ENCODE peak calls at places on chromosomes 2 and 18, in nine cellular contexts. One of them, this sample, is unnamed.

GRCh38 chr2:212923393-212923792 is 228.0 kb downstream of the IKZF2 start:
- DNase-seq in adrenal gland: no peak
- DNase-seq in NT2/D1: no peak
- DNase-seq in T-helper 2 cell: no peak
- DNase-seq in CD4-positive, CD25-positive, alpha-beta regulatory T cell: no peak
- DNase-seq in RWPE1: no peak
- DNase-seq in amygdala: no peak
- DNase-seq in astrocyte of the hippocampus: no peak
- DNase-seq in T-helper 9 cell: no peak
- DNase-seq in this sample: no peak

GRCh38 chr2:12488365-12488972 is 228.3 kb upstream of the TRIB2 start:
- DNase-seq in adrenal gland: no peak
- DNase-seq in NT2/D1: no peak
- DNase-seq in T-helper 2 cell: peak
- DNase-seq in CD4-positive, CD25-positive, alpha-beta regulatory T cell: peak
- DNase-seq in RWPE1: no peak
- DNase-seq in amygdala: no peak
- DNase-seq in astrocyte of the hippocampus: no peak
- DNase-seq in T-helper 9 cell: no peak
- DNase-seq in this sample: no peak

GRCh38 chr2:188623995-188624643 is 332.4 kb downstream of the GULP1 start:
- DNase-seq in adrenal gland: no peak
- DNase-seq in NT2/D1: no peak
- DNase-seq in T-helper 2 cell: no peak
- DNase-seq in CD4-positive, CD25-positive, alpha-beta regulatory T cell: no peak
- DNase-seq in RWPE1: no peak
- DNase-seq in amygdala: no peak
- DNase-seq in astrocyte of the hippocampus: peak
- DNase-seq in T-helper 9 cell: no peak
- DNase-seq in this sample: no peak

GRCh38 chr18:63472380-63472779 is 4.4 kb upstream of the SERPINB5 start:
- DNase-seq in adrenal gland: no peak
- DNase-seq in NT2/D1: no peak
- DNase-seq in T-helper 2 cell: no peak
- DNase-seq in CD4-positive, CD25-positive, alpha-beta regulatory T cell: no peak
- DNase-seq in RWPE1: peak
- DNase-seq in amygdala: no peak
- DNase-seq in astrocyte of the hippocampus: no peak
- DNase-seq in T-helper 9 cell: no peak
- DNase-seq in this sample: no peak

GRCh38 chr18:42404151-42404550 is 449.1 kb downstream of the PIK3C3 start:
- DNase-seq in adrenal gland: no peak
- DNase-seq in NT2/D1: no peak
- DNase-seq in T-helper 2 cell: no peak
- DNase-seq in CD4-positive, CD25-positive, alpha-beta regulatory T cell: no peak
- DNase-seq in RWPE1: no peak
- DNase-seq in amygdala: no peak
- DNase-seq in astrocyte of the hippocampus: no peak
- DNase-seq in T-helper 9 cell: no peak
- DNase-seq in this sample: no peak

GRCh38 chr18:57648414-57648813 is 26.8 kb upstream of the NARS1 start:
- DNase-seq in adrenal gland: no peak
- DNase-seq in NT2/D1: no peak
- DNase-seq in T-helper 2 cell: no peak
- DNase-seq in CD4-positive, CD25-positive, alpha-beta regulatory T cell: no peak
- DNase-seq in RWPE1: no peak
- DNase-seq in amygdala: no peak
- DNase-seq in astrocyte of the hippocampus: no peak
- DNase-seq in T-helper 9 cell: no peak
- DNase-seq in this sample: no peak

GRCh38 chr2:86790828-86791561 is at the start of gene CD8A:
- DNase-seq in adrenal gland: no peak
- DNase-seq in NT2/D1: no peak
- DNase-seq in T-helper 2 cell: peak
- DNase-seq in CD4-positive, CD25-positive, alpha-beta regulatory T cell: peak
- DNase-seq in RWPE1: no peak
- DNase-seq in amygdala: no peak
- DNase-seq in astrocyte of the hippocampus: peak
- DNase-seq in T-helper 9 cell: no peak
- DNase-seq in this sample: peak

GRCh38 chr2:235394278-235394828 is 99.5 kb upstream of the AGAP1 start:
- DNase-seq in adrenal gland: no peak
- DNase-seq in NT2/D1: no peak
- DNase-seq in T-helper 2 cell: no peak
- DNase-seq in CD4-positive, CD25-positive, alpha-beta regulatory T cell: no peak
- DNase-seq in RWPE1: peak
- DNase-seq in amygdala: no peak
- DNase-seq in astrocyte of the hippocampus: peak
- DNase-seq in T-helper 9 cell: no peak
- DNase-seq in this sample: peak

GRCh38 chr18:63119647-63120046 is 199.9 kb downstream of the BCL2 start:
- DNase-seq in adrenal gland: no peak
- DNase-seq in NT2/D1: peak
- DNase-seq in T-helper 2 cell: no peak
- DNase-seq in CD4-positive, CD25-positive, alpha-beta regulatory T cell: no peak
- DNase-seq in RWPE1: peak
- DNase-seq in amygdala: no peak
- DNase-seq in astrocyte of the hippocampus: peak
- DNase-seq in T-helper 9 cell: no peak
- DNase-seq in this sample: peak

GRCh38 chr2:18380316-18380715 is 180.1 kb downstream of the RDH14 start:
- DNase-seq in adrenal gland: no peak
- DNase-seq in NT2/D1: no peak
- DNase-seq in T-helper 2 cell: no peak
- DNase-seq in CD4-positive, CD25-positive, alpha-beta regulatory T cell: no peak
- DNase-seq in RWPE1: no peak
- DNase-seq in amygdala: no peak
- DNase-seq in astrocyte of the hippocampus: no peak
- DNase-seq in T-helper 9 cell: no peak
- DNase-seq in this sample: no peak

GRCh38 chr18:6714027-6714426 is 15.5 kb upstream of the ARHGAP28 start:
- DNase-seq in adrenal gland: no peak
- DNase-seq in NT2/D1: no peak
- DNase-seq in T-helper 2 cell: no peak
- DNase-seq in CD4-positive, CD25-positive, alpha-beta regulatory T cell: no peak
- DNase-seq in RWPE1: no peak
- DNase-seq in amygdala: no peak
- DNase-seq in astrocyte of the hippocampus: peak
- DNase-seq in T-helper 9 cell: no peak
- DNase-seq in this sample: no peak

GRCh38 chr2:98568161-98568956 is 40.0 kb downstream of the COA5 start:
- DNase-seq in adrenal gland: no peak
- DNase-seq in NT2/D1: no peak
- DNase-seq in T-helper 2 cell: no peak
- DNase-seq in CD4-positive, CD25-positive, alpha-beta regulatory T cell: no peak
- DNase-seq in RWPE1: peak
- DNase-seq in amygdala: no peak
- DNase-seq in astrocyte of the hippocampus: peak
- DNase-seq in T-helper 9 cell: no peak
- DNase-seq in this sample: no peak

GRCh38 chr2:28633204-28633603 is 118.4 kb upstream of the PPP1CB start:
- DNase-seq in adrenal gland: no peak
- DNase-seq in NT2/D1: no peak
- DNase-seq in T-helper 2 cell: no peak
- DNase-seq in CD4-positive, CD25-positive, alpha-beta regulatory T cell: no peak
- DNase-seq in RWPE1: no peak
- DNase-seq in amygdala: no peak
- DNase-seq in astrocyte of the hippocampus: no peak
- DNase-seq in T-helper 9 cell: no peak
- DNase-seq in this sample: no peak

GRCh38 chr18:24499814-24500601 is 39.6 kb downstream of the HRH4 start:
- DNase-seq in adrenal gland: no peak
- DNase-seq in NT2/D1: no peak
- DNase-seq in T-helper 2 cell: peak
- DNase-seq in CD4-positive, CD25-positive, alpha-beta regulatory T cell: no peak
- DNase-seq in RWPE1: no peak
- DNase-seq in amygdala: no peak
- DNase-seq in astrocyte of the hippocampus: peak
- DNase-seq in T-helper 9 cell: no peak
- DNase-seq in this sample: no peak

GRCh38 chr2:111017034-111017640 is 103.6 kb upstream of the BCL2L11 start:
- DNase-seq in adrenal gland: no peak
- DNase-seq in NT2/D1: no peak
- DNase-seq in T-helper 2 cell: no peak
- DNase-seq in CD4-positive, CD25-positive, alpha-beta regulatory T cell: no peak
- DNase-seq in RWPE1: no peak
- DNase-seq in amygdala: no peak
- DNase-seq in astrocyte of the hippocampus: no peak
- DNase-seq in T-helper 9 cell: no peak
- DNase-seq in this sample: no peak

GRCh38 chr18:48831802-48832201 is 119.0 kb downstream of the SMAD7 start:
- DNase-seq in adrenal gland: peak
- DNase-seq in NT2/D1: no peak
- DNase-seq in T-helper 2 cell: no peak
- DNase-seq in CD4-positive, CD25-positive, alpha-beta regulatory T cell: no peak
- DNase-seq in RWPE1: no peak
- DNase-seq in amygdala: no peak
- DNase-seq in astrocyte of the hippocampus: no peak
- DNase-seq in T-helper 9 cell: no peak
- DNase-seq in this sample: no peak

GRCh38 chr2:184769038-184769437 is 170.7 kb downstream of the ZNF804A start:
- DNase-seq in adrenal gland: no peak
- DNase-seq in NT2/D1: no peak
- DNase-seq in T-helper 2 cell: no peak
- DNase-seq in CD4-positive, CD25-positive, alpha-beta regulatory T cell: no peak
- DNase-seq in RWPE1: peak
- DNase-seq in amygdala: no peak
- DNase-seq in astrocyte of the hippocampus: peak
- DNase-seq in T-helper 9 cell: no peak
- DNase-seq in this sample: peak